ENCODE peak calls at places on chromosomes 16 and 17, in seven cellular contexts. One of them, this sample, is unnamed.

GRCh38 chr16:73433493-73434307 is 385.8 kb upstream of the ZFHX3 start:
- DNase-seq in adrenal gland: no peak
- DNase-seq in K562: no peak
- DNase-seq in heart left ventricle: no peak
- DNase-seq in lower leg skin: no peak
- DNase-seq in tibial nerve: no peak
- DNase-seq in H1: no peak
- DNase-seq in this sample: no peak

GRCh38 chr17:49730787-49731441 is 23.1 kb upstream of the SLC35B1 start:
- DNase-seq in H1: no peak
- DNase-seq in tibial nerve: no peak
- DNase-seq in heart left ventricle: no peak
- DNase-seq in adrenal gland: no peak
- DNase-seq in lower leg skin: no peak
- DNase-seq in K562: no peak
- DNase-seq in this sample: no peak

GRCh38 chr17:28839221-28839620 is 3.4 kb downstream of the FAM222B start:
- DNase-seq in H1: no peak
- DNase-seq in heart left ventricle: no peak
- DNase-seq in K562: no peak
- DNase-seq in tibial nerve: no peak
- DNase-seq in adrenal gland: no peak
- DNase-seq in lower leg skin: no peak
- DNase-seq in this sample: no peak

GRCh38 chr17:1604831-1605528 is 23.7 kb downstream of the SLC43A2 start:
- DNase-seq in lower leg skin: no peak
- DNase-seq in tibial nerve: no peak
- DNase-seq in heart left ventricle: no peak
- DNase-seq in K562: no peak
- DNase-seq in H1: peak
- DNase-seq in adrenal gland: no peak
- DNase-seq in this sample: no peak

GRCh38 chr17:46866747-46867146 is 15.4 kb downstream of the WNT9B start:
- DNase-seq in H1: no peak
- DNase-seq in K562: no peak
- DNase-seq in heart left ventricle: no peak
- DNase-seq in lower leg skin: no peak
- DNase-seq in adrenal gland: no peak
- DNase-seq in tibial nerve: no peak
- DNase-seq in this sample: no peak

GRCh38 chr17:17808706-17809432 is 27.9 kb downstream of the SREBF1 start:
- DNase-seq in adrenal gland: peak
- DNase-seq in H1: no peak
- DNase-seq in K562: no peak
- DNase-seq in tibial nerve: no peak
- DNase-seq in heart left ventricle: no peak
- DNase-seq in lower leg skin: no peak
- DNase-seq in this sample: no peak

GRCh38 chr16:87611456-87611855 is 9.1 kb downstream of the JPH3 start:
- DNase-seq in H1: no peak
- DNase-seq in lower leg skin: no peak
- DNase-seq in tibial nerve: no peak
- DNase-seq in heart left ventricle: no peak
- DNase-seq in adrenal gland: no peak
- DNase-seq in K562: no peak
- DNase-seq in this sample: no peak

GRCh38 chr16:49640606-49641005 is 215.3 kb downstream of the ZNF423 start:
- DNase-seq in heart left ventricle: no peak
- DNase-seq in adrenal gland: no peak
- DNase-seq in H1: no peak
- DNase-seq in tibial nerve: no peak
- DNase-seq in lower leg skin: no peak
- DNase-seq in K562: no peak
- DNase-seq in this sample: no peak

GRCh38 chr16:88642881-88643545 is 4.6 kb downstream of the IL17C start:
- DNase-seq in adrenal gland: no peak
- DNase-seq in heart left ventricle: no peak
- DNase-seq in H1: no peak
- DNase-seq in lower leg skin: no peak
- DNase-seq in K562: no peak
- DNase-seq in tibial nerve: no peak
- DNase-seq in this sample: no peak

GRCh38 chr17:1590031-1590746 is 27.6 kb upstream of the PITPNA start:
- DNase-seq in K562: peak
- DNase-seq in tibial nerve: no peak
- DNase-seq in adrenal gland: peak
- DNase-seq in H1: no peak
- DNase-seq in heart left ventricle: peak
- DNase-seq in lower leg skin: peak
- DNase-seq in this sample: peak

GRCh38 chr16:65634291-65634690 is 512.4 kb upstream of the CDH11 start:
- DNase-seq in heart left ventricle: no peak
- DNase-seq in K562: no peak
- DNase-seq in adrenal gland: no peak
- DNase-seq in lower leg skin: no peak
- DNase-seq in H1: no peak
- DNase-seq in tibial nerve: no peak
- DNase-seq in this sample: no peak

GRCh38 chr16:27228036-27228435 is 24.7 kb downstream of the KDM8 start:
- DNase-seq in tibial nerve: no peak
- DNase-seq in adrenal gland: no peak
- DNase-seq in lower leg skin: no peak
- DNase-seq in heart left ventricle: no peak
- DNase-seq in K562: no peak
- DNase-seq in H1: no peak
- DNase-seq in this sample: no peak

GRCh38 chr17:64694207-64694606 is 32.1 kb upstream of the SMURF2 start:
- DNase-seq in K562: no peak
- DNase-seq in tibial nerve: no peak
- DNase-seq in adrenal gland: peak
- DNase-seq in lower leg skin: peak
- DNase-seq in heart left ventricle: peak
- DNase-seq in H1: no peak
- DNase-seq in this sample: no peak

GRCh38 chr16:30091474-30092372 is at the start of gene TBX6:
- DNase-seq in heart left ventricle: peak
- DNase-seq in adrenal gland: peak
- DNase-seq in H1: peak
- DNase-seq in lower leg skin: peak
- DNase-seq in K562: peak
- DNase-seq in tibial nerve: peak
- DNase-seq in this sample: no peak

DNA sequence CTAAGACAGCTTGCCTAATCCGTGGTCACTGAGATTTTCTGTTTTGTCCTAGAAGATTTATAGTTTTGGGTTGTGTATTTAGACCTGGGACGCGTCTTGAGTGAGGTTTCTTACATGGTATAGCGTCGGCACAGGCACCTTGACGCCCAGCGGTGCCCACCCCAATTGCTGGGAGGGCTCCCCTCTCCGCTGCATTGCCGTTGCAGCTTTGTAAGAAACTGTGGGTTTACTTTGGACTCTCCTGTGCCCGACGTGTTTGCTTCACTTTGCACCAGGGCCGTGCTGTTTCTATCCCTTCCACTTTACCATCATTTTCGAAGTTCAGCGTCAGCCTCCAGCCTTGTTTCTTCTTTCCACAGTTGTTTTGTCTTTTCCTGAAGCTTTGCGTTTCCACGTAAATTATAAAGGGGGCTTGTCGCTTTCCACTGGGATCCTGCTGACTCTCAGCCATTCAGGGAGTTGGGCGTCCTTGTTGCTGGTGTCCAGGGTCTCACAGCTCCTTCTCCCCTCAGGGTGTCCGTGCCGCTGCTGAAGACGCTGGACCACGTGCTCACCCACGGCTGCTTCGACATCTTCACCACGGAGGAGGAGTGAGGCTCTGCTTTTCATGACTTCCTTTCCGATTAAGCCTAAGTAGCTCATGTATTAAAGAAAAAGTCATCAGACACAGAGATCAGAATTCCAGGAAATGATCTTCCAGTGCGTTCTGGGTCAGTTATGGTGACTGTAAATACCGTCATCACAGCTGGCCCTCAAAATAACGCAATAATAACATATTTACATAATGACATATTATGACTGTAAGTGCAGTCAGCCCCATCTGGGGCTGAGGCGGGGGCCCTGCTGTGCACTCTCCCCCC is 92.6 kb upstream of the ZNF750 start:
- DNase-seq in lower leg skin: no peak
- DNase-seq in K562: no peak
- DNase-seq in adrenal gland: peak
- DNase-seq in H1: no peak
- DNase-seq in heart left ventricle: no peak
- DNase-seq in tibial nerve: no peak
- DNase-seq in this sample: no peak
- TF ChIP-seq POLR2A in lower leg skin: no peak
- TF ChIP-seq POLR2A in K562: no peak
- TF ChIP-seq POLR2A in adrenal gland: no peak
- TF ChIP-seq POLR2A in H1: no peak
- TF ChIP-seq POLR2A in heart left ventricle: no peak
- TF ChIP-seq POLR2A in tibial nerve: no peak
- TF ChIP-seq POLR2A in this sample: peak

GRCh38 chr17:43211123-43211479 is 574 bp upstream of the TMEM106A start:
- DNase-seq in heart left ventricle: no peak
- DNase-seq in K562: no peak
- DNase-seq in lower leg skin: no peak
- DNase-seq in H1: no peak
- DNase-seq in tibial nerve: no peak
- DNase-seq in adrenal gland: no peak
- DNase-seq in this sample: no peak

GRCh38 chr17:43213545-43213944 is 1.9 kb downstream of the TMEM106A start:
- DNase-seq in adrenal gland: no peak
- DNase-seq in lower leg skin: no peak
- DNase-seq in heart left ventricle: no peak
- DNase-seq in K562: no peak
- DNase-seq in H1: no peak
- DNase-seq in tibial nerve: no peak
- DNase-seq in this sample: no peak

GRCh38 chr17:43212641-43213490 is 1.2 kb downstream of the TMEM106A start:
- DNase-seq in H1: no peak
- DNase-seq in tibial nerve: no peak
- DNase-seq in heart left ventricle: no peak
- DNase-seq in lower leg skin: no peak
- DNase-seq in K562: no peak
- DNase-seq in adrenal gland: no peak
- DNase-seq in this sample: no peak

GRCh38 chr17:43211480-43212402 is at the start of gene TMEM106A:
- DNase-seq in H1: peak
- DNase-seq in adrenal gland: peak
- DNase-seq in lower leg skin: peak
- DNase-seq in tibial nerve: peak
- DNase-seq in heart left ventricle: peak
- DNase-seq in K562: no peak
- DNase-seq in this sample: peak

DNA sequence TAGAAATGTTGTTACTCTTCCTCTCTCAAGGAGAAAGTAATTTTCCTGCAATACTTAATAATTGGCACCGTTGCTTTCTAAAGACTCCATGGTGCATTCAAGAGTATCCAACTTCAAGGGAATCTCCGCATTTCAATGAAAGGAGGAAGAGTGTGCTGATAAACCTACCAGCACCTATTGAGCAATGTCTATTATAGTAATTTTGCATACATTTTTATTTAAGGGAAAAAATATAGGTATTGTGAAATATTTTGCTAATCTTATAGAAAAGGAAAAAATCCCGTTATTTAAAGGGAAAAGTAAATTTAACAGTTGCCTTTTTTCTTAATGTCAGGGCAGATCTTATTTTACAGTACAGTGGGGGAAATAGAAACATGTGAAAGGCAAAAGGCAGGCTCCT is 1.1 kb upstream of the TMEM106A start:
- DNase-seq in adrenal gland: no peak
- DNase-seq in tibial nerve: no peak
- DNase-seq in K562: no peak
- DNase-seq in heart left ventricle: no peak
- DNase-seq in lower leg skin: no peak
- DNase-seq in H1: no peak
- DNase-seq in this sample: no peak
- TF ChIP-seq POLR2A in adrenal gland: no peak
- TF ChIP-seq POLR2A in tibial nerve: no peak
- TF ChIP-seq POLR2A in K562: no peak
- TF ChIP-seq POLR2A in heart left ventricle: no peak
- TF ChIP-seq POLR2A in lower leg skin: no peak
- TF ChIP-seq POLR2A in H1: no peak
- TF ChIP-seq POLR2A in this sample: no peak

DNA sequence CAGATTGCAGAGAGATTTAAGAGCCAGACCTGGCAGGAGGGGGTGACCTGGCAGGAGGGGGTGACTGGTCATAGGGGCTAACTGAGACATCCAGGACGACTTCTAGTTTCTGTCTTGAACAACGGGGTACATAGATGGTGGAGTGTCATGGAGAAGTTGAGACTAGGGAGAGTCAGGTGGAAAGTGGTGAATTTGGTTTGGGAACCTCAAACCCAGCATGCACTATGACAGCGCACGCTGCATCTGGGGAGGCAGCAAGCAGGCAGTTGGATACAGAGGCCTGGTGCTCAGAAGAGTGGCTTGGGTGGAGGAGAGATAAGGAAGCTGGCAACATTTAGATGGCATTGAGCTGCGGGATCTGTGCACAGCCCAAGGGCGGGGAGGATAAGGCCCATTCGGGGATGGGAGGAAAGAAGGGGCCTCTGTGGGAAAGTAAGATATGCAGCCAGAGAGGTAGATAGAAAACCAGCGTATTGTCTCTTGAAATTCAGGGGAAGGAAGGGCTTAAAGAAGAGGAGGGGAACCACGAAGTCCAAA is 4.5 kb downstream of the RIPOR1 start:
- DNase-seq in tibial nerve: no peak
- DNase-seq in heart left ventricle: no peak
- DNase-seq in lower leg skin: no peak
- DNase-seq in H1: no peak
- DNase-seq in adrenal gland: no peak
- DNase-seq in K562: no peak
- DNase-seq in this sample: no peak
- TF ChIP-seq POLR2A in tibial nerve: no peak
- TF ChIP-seq POLR2A in heart left ventricle: no peak
- TF ChIP-seq POLR2A in lower leg skin: no peak
- TF ChIP-seq POLR2A in H1: no peak
- TF ChIP-seq POLR2A in adrenal gland: no peak
- TF ChIP-seq POLR2A in K562: no peak
- TF ChIP-seq POLR2A in this sample: no peak

GRCh38 chr17:78708510-78708973 is 73.5 kb downstream of the CYTH1 start:
- DNase-seq in K562: peak
- DNase-seq in tibial nerve: peak
- DNase-seq in lower leg skin: peak
- DNase-seq in adrenal gland: peak
- DNase-seq in heart left ventricle: peak
- DNase-seq in H1: peak
- DNase-seq in this sample: peak

GRCh38 chr17:78707923-78708322 is 74.2 kb downstream of the CYTH1 start:
- DNase-seq in H1: no peak
- DNase-seq in adrenal gland: no peak
- DNase-seq in heart left ventricle: no peak
- DNase-seq in K562: no peak
- DNase-seq in lower leg skin: no peak
- DNase-seq in tibial nerve: no peak
- DNase-seq in this sample: no peak

GRCh38 chr17:78710607-78711006 is 71.5 kb downstream of the CYTH1 start:
- DNase-seq in H1: no peak
- DNase-seq in tibial nerve: no peak
- DNase-seq in heart left ventricle: no peak
- DNase-seq in lower leg skin: no peak
- DNase-seq in adrenal gland: no peak
- DNase-seq in K562: no peak
- DNase-seq in this sample: no peak

GRCh38 chr17:78709688-78710290 is 72.3 kb downstream of the CYTH1 start:
- DNase-seq in tibial nerve: no peak
- DNase-seq in adrenal gland: no peak
- DNase-seq in K562: no peak
- DNase-seq in H1: no peak
- DNase-seq in lower leg skin: no peak
- DNase-seq in heart left ventricle: no peak
- DNase-seq in this sample: no peak

GRCh38 chr17:78709119-78709681 is 72.9 kb downstream of the CYTH1 start:
- DNase-seq in K562: no peak
- DNase-seq in adrenal gland: no peak
- DNase-seq in H1: no peak
- DNase-seq in tibial nerve: no peak
- DNase-seq in heart left ventricle: no peak
- DNase-seq in lower leg skin: no peak
- DNase-seq in this sample: no peak
- TF ChIP-seq POLR2A in K562: no peak
- TF ChIP-seq POLR2A in adrenal gland: no peak
- TF ChIP-seq POLR2A in H1: no peak
- TF ChIP-seq POLR2A in tibial nerve: no peak
- TF ChIP-seq POLR2A in heart left ventricle: no peak
- TF ChIP-seq POLR2A in lower leg skin: no peak
- TF ChIP-seq POLR2A in this sample: no peak

This sample was measured in H54.